ENCODE peak calls at places on chromosomes 2 and 18, in nine cellular contexts. One of them, this sample, is unnamed.

GRCh38 chr2:46257476-46257875 is 39.7 kb upstream of the EPAS1 start:
- DNase-seq in tibial artery: no peak
- DNase-seq in fibroblast of villous mesenchyme: peak
- DNase-seq in GM12865: no peak
- DNase-seq in fibroblast of mammary gland: peak
- DNase-seq in fibroblast of pulmonary artery: peak
- DNase-seq in AG09309: no peak
- DNase-seq in cardiac muscle cell: peak
- DNase-seq in testis: no peak
- DNase-seq in this sample: peak

GRCh38 chr18:68262697-68263293 is 452.1 kb downstream of the TMX3 start:
- DNase-seq in fibroblast of mammary gland: peak
- DNase-seq in tibial artery: no peak
- DNase-seq in fibroblast of villous mesenchyme: peak
- DNase-seq in AG09309: peak
- DNase-seq in GM12865: no peak
- DNase-seq in fibroblast of pulmonary artery: peak
- DNase-seq in testis: no peak
- DNase-seq in cardiac muscle cell: peak
- DNase-seq in this sample: peak

GRCh38 chr2:48183991-48184390 is 277.7 kb upstream of the FBXO11 start:
- DNase-seq in AG09309: no peak
- DNase-seq in cardiac muscle cell: no peak
- DNase-seq in fibroblast of villous mesenchyme: no peak
- DNase-seq in testis: no peak
- DNase-seq in GM12865: no peak
- DNase-seq in fibroblast of pulmonary artery: no peak
- DNase-seq in tibial artery: no peak
- DNase-seq in fibroblast of mammary gland: no peak
- DNase-seq in this sample: no peak

GRCh38 chr2:168246483-168247340 is 683 bp downstream of the STK39 start:
- DNase-seq in tibial artery: peak
- DNase-seq in cardiac muscle cell: peak
- DNase-seq in AG09309: no peak
- DNase-seq in fibroblast of mammary gland: peak
- DNase-seq in GM12865: peak
- DNase-seq in fibroblast of pulmonary artery: peak
- DNase-seq in testis: peak
- DNase-seq in fibroblast of villous mesenchyme: peak
- DNase-seq in this sample: peak

GRCh38 chr2:101515512-101515911 is 40.6 kb upstream of the RFX8 start:
- DNase-seq in GM12865: no peak
- DNase-seq in fibroblast of pulmonary artery: peak
- DNase-seq in testis: peak
- DNase-seq in fibroblast of villous mesenchyme: no peak
- DNase-seq in AG09309: no peak
- DNase-seq in fibroblast of mammary gland: peak
- DNase-seq in cardiac muscle cell: peak
- DNase-seq in tibial artery: no peak
- DNase-seq in this sample: peak

GRCh38 chr18:47215554-47216138 is 35.8 kb downstream of the SKOR2 start:
- DNase-seq in GM12865: peak
- DNase-seq in fibroblast of mammary gland: peak
- DNase-seq in fibroblast of pulmonary artery: peak
- DNase-seq in fibroblast of villous mesenchyme: peak
- DNase-seq in AG09309: peak
- DNase-seq in testis: peak
- DNase-seq in cardiac muscle cell: peak
- DNase-seq in tibial artery: no peak
- DNase-seq in this sample: peak

GRCh38 chr2:11753452-11753885 is 7.0 kb downstream of the LPIN1 start:
- DNase-seq in GM12865: peak
- DNase-seq in AG09309: no peak
- DNase-seq in cardiac muscle cell: no peak
- DNase-seq in fibroblast of pulmonary artery: no peak
- DNase-seq in fibroblast of mammary gland: no peak
- DNase-seq in testis: no peak
- DNase-seq in tibial artery: no peak
- DNase-seq in fibroblast of villous mesenchyme: no peak
- DNase-seq in this sample: peak

GRCh38 chr2:111028720-111029119 is 92.0 kb upstream of the BCL2L11 start:
- DNase-seq in AG09309: no peak
- DNase-seq in GM12865: peak
- DNase-seq in cardiac muscle cell: peak
- DNase-seq in fibroblast of mammary gland: peak
- DNase-seq in fibroblast of villous mesenchyme: no peak
- DNase-seq in testis: no peak
- DNase-seq in tibial artery: no peak
- DNase-seq in fibroblast of pulmonary artery: peak
- DNase-seq in this sample: no peak

GRCh38 chr2:11344956-11345671 is 678 bp upstream of the ROCK2 start:
- DNase-seq in AG09309: peak
- DNase-seq in tibial artery: peak
- DNase-seq in testis: peak
- DNase-seq in fibroblast of pulmonary artery: peak
- DNase-seq in GM12865: peak
- DNase-seq in cardiac muscle cell: peak
- DNase-seq in fibroblast of mammary gland: peak
- DNase-seq in fibroblast of villous mesenchyme: peak
- DNase-seq in this sample: peak

GRCh38 chr2:199458017-199458805 is 472 bp upstream of the SATB2 start:
- DNase-seq in tibial artery: no peak
- DNase-seq in AG09309: no peak
- DNase-seq in cardiac muscle cell: no peak
- DNase-seq in fibroblast of mammary gland: peak
- DNase-seq in testis: peak
- DNase-seq in fibroblast of villous mesenchyme: peak
- DNase-seq in fibroblast of pulmonary artery: peak
- DNase-seq in GM12865: peak
- DNase-seq in this sample: no peak

GRCh38 chr2:69122271-69122670 is 109.3 kb downstream of the ANTXR1 start:
- DNase-seq in testis: no peak
- DNase-seq in fibroblast of mammary gland: peak
- DNase-seq in tibial artery: no peak
- DNase-seq in cardiac muscle cell: peak
- DNase-seq in AG09309: no peak
- DNase-seq in GM12865: no peak
- DNase-seq in fibroblast of pulmonary artery: peak
- DNase-seq in fibroblast of villous mesenchyme: peak
- DNase-seq in this sample: peak

GRCh38 chr2:225889452-225889851 is 489.9 kb downstream of the NYAP2 start:
- DNase-seq in cardiac muscle cell: peak
- DNase-seq in testis: peak
- DNase-seq in fibroblast of mammary gland: peak
- DNase-seq in GM12865: peak
- DNase-seq in fibroblast of pulmonary artery: peak
- DNase-seq in fibroblast of villous mesenchyme: peak
- DNase-seq in tibial artery: no peak
- DNase-seq in AG09309: peak
- DNase-seq in this sample: peak
- TF ChIP-seq CTCF in cardiac muscle cell: peak
- TF ChIP-seq CTCF in testis: peak
- TF ChIP-seq CTCF in fibroblast of mammary gland: peak
- TF ChIP-seq CTCF in GM12865: peak
- TF ChIP-seq CTCF in fibroblast of pulmonary artery: peak
- TF ChIP-seq CTCF in fibroblast of villous mesenchyme: peak
- TF ChIP-seq CTCF in tibial artery: peak
- TF ChIP-seq CTCF in AG09309: peak
- TF ChIP-seq CTCF in this sample: peak

GRCh38 chr2:56117764-56118163 is 66.0 kb upstream of the CCDC85A start:
- DNase-seq in cardiac muscle cell: no peak
- DNase-seq in fibroblast of mammary gland: no peak
- DNase-seq in fibroblast of pulmonary artery: no peak
- DNase-seq in fibroblast of villous mesenchyme: no peak
- DNase-seq in tibial artery: no peak
- DNase-seq in GM12865: no peak
- DNase-seq in testis: no peak
- DNase-seq in AG09309: no peak
- DNase-seq in this sample: no peak
- H3K4me3 ChIP-seq in cardiac muscle cell: no peak
- H3K4me3 ChIP-seq in fibroblast of mammary gland: no peak
- H3K4me3 ChIP-seq in fibroblast of pulmonary artery: no peak
- H3K4me3 ChIP-seq in fibroblast of villous mesenchyme: no peak
- H3K4me3 ChIP-seq in tibial artery: no peak
- H3K4me3 ChIP-seq in GM12865: no peak
- H3K4me3 ChIP-seq in testis: no peak
- H3K4me3 ChIP-seq in AG09309: no peak
- H3K4me3 ChIP-seq in this sample: no peak

GRCh38 chr2:210399440-210400041 is 77.0 kb downstream of the LANCL1 start:
- DNase-seq in testis: no peak
- DNase-seq in tibial artery: no peak
- DNase-seq in AG09309: no peak
- DNase-seq in fibroblast of pulmonary artery: peak
- DNase-seq in cardiac muscle cell: peak
- DNase-seq in fibroblast of villous mesenchyme: peak
- DNase-seq in fibroblast of mammary gland: peak
- DNase-seq in GM12865: peak
- DNase-seq in this sample: peak
- TF ChIP-seq CTCF in testis: no peak
- TF ChIP-seq CTCF in tibial artery: peak
- TF ChIP-seq CTCF in AG09309: no peak
- TF ChIP-seq CTCF in fibroblast of pulmonary artery: peak
- TF ChIP-seq CTCF in cardiac muscle cell: peak
- TF ChIP-seq CTCF in fibroblast of villous mesenchyme: peak
- TF ChIP-seq CTCF in fibroblast of mammary gland: peak
- TF ChIP-seq CTCF in GM12865: peak
- TF ChIP-seq CTCF in this sample: peak

GRCh38 chr2:25980076-25980887 is 2.0 kb downstream of the KIF3C start:
- DNase-seq in fibroblast of mammary gland: no peak
- DNase-seq in GM12865: no peak
- DNase-seq in AG09309: no peak
- DNase-seq in cardiac muscle cell: no peak
- DNase-seq in fibroblast of pulmonary artery: no peak
- DNase-seq in fibroblast of villous mesenchyme: no peak
- DNase-seq in testis: no peak
- DNase-seq in tibial artery: no peak
- DNase-seq in this sample: no peak
- H3K4me3 ChIP-seq in fibroblast of mammary gland: no peak
- H3K4me3 ChIP-seq in GM12865: no peak
- H3K4me3 ChIP-seq in AG09309: no peak
- H3K4me3 ChIP-seq in cardiac muscle cell: no peak
- H3K4me3 ChIP-seq in fibroblast of pulmonary artery: no peak
- H3K4me3 ChIP-seq in fibroblast of villous mesenchyme: no peak
- H3K4me3 ChIP-seq in testis: no peak
- H3K4me3 ChIP-seq in tibial artery: no peak
- H3K4me3 ChIP-seq in this sample: no peak

GRCh38 chr2:162091325-162092007 is 17.5 kb upstream of the DPP4 start:
- DNase-seq in fibroblast of mammary gland: peak
- DNase-seq in testis: no peak
- DNase-seq in AG09309: no peak
- DNase-seq in fibroblast of pulmonary artery: no peak
- DNase-seq in tibial artery: no peak
- DNase-seq in GM12865: no peak
- DNase-seq in cardiac muscle cell: no peak
- DNase-seq in fibroblast of villous mesenchyme: peak
- DNase-seq in this sample: peak
- TF ChIP-seq CTCF in fibroblast of mammary gland: peak
- TF ChIP-seq CTCF in testis: no peak
- TF ChIP-seq CTCF in AG09309: peak
- TF ChIP-seq CTCF in fibroblast of pulmonary artery: peak
- TF ChIP-seq CTCF in tibial artery: no peak
- TF ChIP-seq CTCF in GM12865: peak
- TF ChIP-seq CTCF in cardiac muscle cell: peak
- TF ChIP-seq CTCF in fibroblast of villous mesenchyme: peak
- TF ChIP-seq CTCF in this sample: no peak

GRCh38 chr2:94871226-94872087 is at the start of gene TEKT4:
- DNase-seq in cardiac muscle cell: no peak
- DNase-seq in fibroblast of mammary gland: no peak
- DNase-seq in GM12865: no peak
- DNase-seq in testis: no peak
- DNase-seq in fibroblast of villous mesenchyme: no peak
- DNase-seq in tibial artery: no peak
- DNase-seq in AG09309: no peak
- DNase-seq in fibroblast of pulmonary artery: no peak
- DNase-seq in this sample: no peak
- H3K4me3 ChIP-seq in cardiac muscle cell: no peak
- H3K4me3 ChIP-seq in fibroblast of mammary gland: no peak
- H3K4me3 ChIP-seq in GM12865: no peak
- H3K4me3 ChIP-seq in testis: no peak
- H3K4me3 ChIP-seq in fibroblast of villous mesenchyme: no peak
- H3K4me3 ChIP-seq in tibial artery: no peak
- H3K4me3 ChIP-seq in AG09309: no peak
- H3K4me3 ChIP-seq in fibroblast of pulmonary artery: no peak
- H3K4me3 ChIP-seq in this sample: no peak

GRCh38 chr2:201411421-201411820 is 39.8 kb downstream of the TRAK2 start:
- DNase-seq in cardiac muscle cell: peak
- DNase-seq in fibroblast of pulmonary artery: peak
- DNase-seq in fibroblast of villous mesenchyme: no peak
- DNase-seq in testis: no peak
- DNase-seq in fibroblast of mammary gland: peak
- DNase-seq in AG09309: peak
- DNase-seq in tibial artery: no peak
- DNase-seq in GM12865: no peak
- DNase-seq in this sample: no peak

GRCh38 chr2:201415149-201415548 is 36.1 kb downstream of the TRAK2 start:
- DNase-seq in tibial artery: no peak
- DNase-seq in fibroblast of pulmonary artery: no peak
- DNase-seq in testis: no peak
- DNase-seq in GM12865: no peak
- DNase-seq in AG09309: no peak
- DNase-seq in cardiac muscle cell: no peak
- DNase-seq in fibroblast of mammary gland: no peak
- DNase-seq in fibroblast of villous mesenchyme: no peak
- DNase-seq in this sample: no peak

GRCh38 chr2:201414099-201415023 is 36.9 kb downstream of the TRAK2 start:
- DNase-seq in GM12865: peak
- DNase-seq in AG09309: peak
- DNase-seq in testis: no peak
- DNase-seq in cardiac muscle cell: peak
- DNase-seq in fibroblast of villous mesenchyme: no peak
- DNase-seq in fibroblast of pulmonary artery: peak
- DNase-seq in fibroblast of mammary gland: peak
- DNase-seq in tibial artery: no peak
- DNase-seq in this sample: peak

GRCh38 chr2:201413552-201413951 is 37.7 kb downstream of the TRAK2 start:
- DNase-seq in fibroblast of mammary gland: no peak
- DNase-seq in tibial artery: no peak
- DNase-seq in AG09309: no peak
- DNase-seq in GM12865: peak
- DNase-seq in testis: no peak
- DNase-seq in fibroblast of villous mesenchyme: no peak
- DNase-seq in cardiac muscle cell: no peak
- DNase-seq in fibroblast of pulmonary artery: no peak
- DNase-seq in this sample: no peak

DNA sequence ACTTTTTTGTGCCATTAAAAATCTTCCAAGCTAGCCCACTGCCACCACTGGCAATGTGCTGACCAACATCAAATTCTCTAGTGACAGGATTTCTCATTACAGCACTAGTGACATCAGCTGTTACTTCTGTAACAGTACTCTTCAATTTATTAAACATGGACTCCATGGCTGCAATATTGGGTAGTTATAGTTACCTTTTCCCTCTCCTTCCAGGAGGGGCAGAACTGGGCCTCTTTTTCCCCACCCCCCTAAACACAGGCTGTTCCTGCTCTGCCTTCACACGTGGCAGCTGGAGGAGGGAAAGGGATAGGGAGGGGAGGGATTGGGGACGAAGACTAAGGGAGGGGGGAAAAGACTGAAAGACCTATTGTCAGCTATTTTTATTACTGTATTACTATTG is 38.1 kb downstream of the TRAK2 start:
- DNase-seq in GM12865: no peak
- DNase-seq in tibial artery: no peak
- DNase-seq in testis: no peak
- DNase-seq in cardiac muscle cell: no peak
- DNase-seq in fibroblast of mammary gland: no peak
- DNase-seq in AG09309: no peak
- DNase-seq in fibroblast of villous mesenchyme: no peak
- DNase-seq in fibroblast of pulmonary artery: no peak
- DNase-seq in this sample: no peak
- TF ChIP-seq CTCF in GM12865: no peak
- TF ChIP-seq CTCF in tibial artery: no peak
- TF ChIP-seq CTCF in testis: no peak
- TF ChIP-seq CTCF in cardiac muscle cell: no peak
- TF ChIP-seq CTCF in fibroblast of mammary gland: no peak
- TF ChIP-seq CTCF in AG09309: no peak
- TF ChIP-seq CTCF in fibroblast of villous mesenchyme: no peak
- TF ChIP-seq CTCF in fibroblast of pulmonary artery: no peak
- TF ChIP-seq CTCF in this sample: no peak

This sample was measured in astrocyte of the spinal cord.